ENCODE peak calls at places on chromosomes 6 and 20, in ten cellular contexts. Y, P, S, G, U, Z, F, K, X and A are unnamed samples.

GRCh38 chr6:121917834-121918559 is 481.5 kb upstream of the HSF2 start:
- DNase-seq in U (no peak), P (no peak), S (no peak), X (no peak), K (no peak), Z (no peak), G (no peak), Y (peak; percentile 39), F (no peak), A (no peak)

GRCh38 chr6:24480705-24481104 is 8.7 kb downstream of the GPLD1 start:
- DNase-seq in S (no peak), X (no peak), F (no peak), K (no peak), G (no peak), P (no peak), Z (no peak), Y (no peak), U (no peak), A (no peak)

GRCh38 chr20:22274330-22274729 is 310.0 kb downstream of the FOXA2 start:
- DNase-seq in F (no peak), G (no peak), Y (no peak), P (no peak), S (no peak), Z (no peak), U (no peak), K (no peak), X (no peak), A (no peak)

GRCh38 chr6:112251170-112251945 is 3.0 kb downstream of the LAMA4 start:
- DNase-seq in Y (peak; percentile 83), X (peak; percentile 76), K (no peak), Z (no peak), S (no peak), G (no peak), F (no peak), P (no peak), U (no peak), A (no peak)

GRCh38 chr6:15329154-15329781 is 83.4 kb downstream of the JARID2 start:
- DNase-seq in Y (peak; percentile 97), Z (no peak), G (no peak), F (no peak), X (no peak), U (no peak), P (no peak), S (no peak), K (no peak), A (no peak)

GRCh38 chr6:156974897-156975296 is 197.7 kb downstream of the ARID1B start:
- DNase-seq in P (no peak), F (no peak), K (no peak), G (no peak), Y (no peak), S (no peak), U (no peak), Z (no peak), X (no peak), A (no peak)

GRCh38 chr20:1364106-1364505 is 28.7 kb downstream of the FKBP1A start:
- DNase-seq in S (no peak), U (no peak), Y (no peak), P (no peak), F (no peak), K (no peak), G (no peak), Z (no peak), X (no peak), A (no peak)

GRCh38 chr6:134094436-134094835 is 42.0 kb upstream of the SLC2A12 start:
- DNase-seq in U (no peak), S (no peak), Y (no peak), G (no peak), Z (no peak), F (no peak), X (no peak), P (no peak), K (no peak), A (no peak)

GRCh38 chr6:48099713-48100675 is 11.0 kb downstream of the PTCHD4 start:
- DNase-seq in Y (peak; percentile 35), Z (no peak), K (no peak), F (no peak), S (no peak), U (no peak), X (no peak), P (no peak), G (no peak), A (no peak)

DNA sequence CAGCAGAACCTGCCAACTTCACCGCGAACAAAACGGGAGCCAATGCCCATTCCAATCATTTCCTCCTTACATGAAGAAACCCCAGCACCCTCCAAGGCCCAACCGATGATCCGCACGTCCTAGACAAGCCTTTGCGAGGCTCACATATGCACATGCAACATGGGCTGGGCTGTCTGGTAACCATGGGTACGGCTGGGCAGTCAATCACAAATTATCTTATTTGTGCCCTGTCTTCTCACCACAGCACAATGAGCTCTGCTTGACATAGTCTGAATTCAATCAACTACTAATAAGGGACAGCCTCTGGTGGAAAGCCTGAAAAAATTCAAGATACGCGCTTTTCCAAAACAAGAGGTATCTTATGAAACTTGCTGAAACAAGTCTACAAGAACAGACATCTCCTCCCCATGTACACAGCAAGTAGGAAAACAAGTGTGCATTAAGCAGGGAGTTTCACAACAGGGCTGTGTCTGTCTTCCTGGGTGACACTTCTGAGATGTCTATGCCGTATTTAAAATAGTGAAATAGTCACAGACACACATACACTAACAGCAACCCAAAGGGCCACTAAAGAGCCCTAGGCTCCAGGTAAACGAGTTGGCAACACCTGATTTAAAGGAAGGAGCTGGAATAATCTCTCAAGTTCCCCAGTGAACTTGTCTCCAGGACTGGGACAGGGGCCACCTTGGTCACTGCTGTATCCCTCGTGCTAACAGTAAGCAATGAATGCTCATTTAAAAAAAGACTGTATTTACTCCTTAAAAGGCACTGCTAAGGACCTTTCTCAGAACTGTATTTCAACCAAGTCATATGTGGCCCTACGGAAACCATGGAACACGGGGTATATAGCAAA is 1.5 kb downstream of the DIDO1 start:
- DNase-seq in S (peak; percentile 42), Z (no peak), X (no peak), F (peak; percentile 56), U (no peak), Y (peak; percentile 77), G (no peak), K (no peak), P (peak; percentile 38), A (no peak)
- H3K4me1 ChIP-seq in S (peaks cover 44% of the 10 kb centered on the region), Z (peaks cover 75% of the 10 kb centered on the region), X (peaks cover 38% of the 10 kb centered on the region), F (peaks cover 53% of the 10 kb centered on the region), U (peaks cover 74% of the 10 kb centered on the region), Y (peaks cover 61% of the 10 kb centered on the region), G (peaks cover 34% of the 10 kb centered on the region), K (peaks cover 63% of the 10 kb centered on the region), P (peaks cover 74% of the 10 kb centered on the region), A (peaks cover 81% of the 10 kb centered on the region)

DNA sequence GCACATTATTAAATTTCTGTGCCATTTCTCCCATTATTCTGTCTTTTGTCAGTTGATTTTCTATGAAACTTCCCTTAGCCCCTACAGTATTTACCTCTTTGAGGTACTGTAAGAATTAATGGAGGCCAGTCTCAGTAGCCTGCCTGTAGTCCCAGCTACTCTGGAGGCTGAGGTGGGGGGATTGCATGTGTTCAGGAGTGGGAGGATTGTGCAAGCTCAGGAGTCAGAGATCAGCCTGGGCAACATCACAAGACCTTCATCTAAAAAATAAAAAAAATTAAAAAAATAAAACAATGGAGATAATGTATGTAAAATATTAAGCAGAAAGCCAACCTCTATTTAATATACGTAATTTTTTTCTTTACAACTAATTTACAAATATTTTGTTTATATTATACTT is 77.8 kb downstream of the OR2B2 start:
- DNase-seq in X (no peak), Z (no peak), Y (no peak), P (no peak), K (no peak), U (no peak), F (no peak), G (no peak), S (no peak), A (no peak)
- H3K4me1 ChIP-seq in X (no peaks in the 10 kb centered on the region), Z (peaks cover 16% of the 10 kb centered on the region), Y (peaks cover 21% of the 10 kb centered on the region), P (peaks cover 46% of the 10 kb centered on the region), K (peaks cover 28% of the 10 kb centered on the region), U (peaks cover 36% of the 10 kb centered on the region), F (peaks cover 8% of the 10 kb centered on the region), G (peaks cover 21% of the 10 kb centered on the region), S (peaks cover 6% of the 10 kb centered on the region), A (peaks cover 43% of the 10 kb centered on the region)

GRCh38 chr20:63687419-63688233 is 8.8 kb upstream of the TNFRSF6B start:
- DNase-seq in Z (no peak), F (peak; percentile 43), U (no peak), S (no peak), P (no peak), X (no peak), Y (no peak), K (no peak), G (no peak), A (no peak)

GRCh38 chr20:63690898-63691710 is 5.3 kb upstream of the TNFRSF6B start:
- DNase-seq in K (no peak), G (no peak), Y (no peak), X (no peak), Z (no peak), U (no peak), S (no peak), F (peak; percentile 50), P (no peak), A (no peak)

GRCh38 chr20:63688234-63689045 is 8.0 kb upstream of the TNFRSF6B start:
- DNase-seq in P (no peak), S (no peak), G (no peak), K (no peak), Z (no peak), U (no peak), X (no peak), F (no peak), Y (no peak), A (no peak)

GRCh38 chr20:63690001-63690897 is 6.2 kb upstream of the TNFRSF6B start:
- DNase-seq in Z (no peak), P (no peak), K (no peak), S (no peak), U (no peak), Y (no peak), G (no peak), X (no peak), F (no peak), A (no peak)

DNA sequence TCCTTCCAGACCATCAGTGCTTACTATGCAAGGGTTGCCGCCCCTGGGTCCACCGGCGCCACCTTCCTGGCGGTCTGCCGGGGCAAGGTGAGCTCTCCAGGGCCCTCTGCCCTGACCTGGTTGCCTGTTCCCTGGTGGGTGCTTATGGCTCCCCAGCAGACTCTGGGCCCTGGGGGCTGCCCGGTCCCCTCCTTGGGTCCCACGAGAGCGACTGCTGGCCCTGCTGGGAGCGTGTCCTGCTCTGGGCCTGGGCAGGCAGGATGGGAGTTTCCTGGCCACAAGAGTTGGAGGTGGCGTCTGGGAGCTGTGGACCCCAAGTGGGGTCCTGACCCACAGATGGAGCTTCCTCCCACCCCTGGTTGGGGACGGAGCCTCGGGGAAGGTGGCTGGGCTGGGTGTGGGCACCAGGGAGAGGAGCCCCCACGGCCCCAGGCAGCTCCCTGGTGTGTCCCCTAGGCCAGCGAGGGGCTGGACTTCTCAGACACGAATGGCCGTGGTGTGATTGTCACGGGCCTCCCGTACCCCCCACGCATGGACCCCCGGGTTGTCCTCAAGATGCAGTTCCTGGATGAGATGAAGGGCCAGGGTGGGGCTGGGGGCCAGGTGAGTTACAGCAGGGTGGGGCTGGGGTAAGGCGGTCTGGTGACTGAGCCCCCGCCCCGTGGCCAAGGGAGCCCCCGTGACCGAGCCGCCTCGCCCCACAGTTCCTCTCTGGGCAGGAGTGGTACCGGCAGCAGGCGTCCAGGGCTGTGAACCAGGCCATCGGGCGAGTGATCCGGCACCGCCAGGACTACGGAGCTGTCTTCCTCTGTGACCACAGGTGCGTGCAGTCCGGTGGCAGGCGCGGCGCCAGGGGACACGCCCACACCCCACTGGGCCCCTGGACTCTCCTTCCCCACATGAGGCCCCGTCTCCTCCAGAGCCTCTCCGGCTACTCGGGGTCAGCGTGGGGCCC is 7.1 kb upstream of the TNFRSF6B start:
- DNase-seq in F (peak; percentile 57), K (no peak), U (no peak), X (no peak), Y (no peak), Z (no peak), S (no peak), G (no peak), P (no peak), A (no peak)
- H3K4me1 ChIP-seq in F (peaks cover 49% of the 10 kb centered on the region), K (peaks cover 16% of the 10 kb centered on the region), U (peaks cover 16% of the 10 kb centered on the region), X (peaks cover 15% of the 10 kb centered on the region), Y (peaks cover 21% of the 10 kb centered on the region), Z (peaks cover 15% of the 10 kb centered on the region), S (no peaks in the 10 kb centered on the region), G (peaks cover 7% of the 10 kb centered on the region), P (peaks cover 15% of the 10 kb centered on the region), A (peaks cover 16% of the 10 kb centered on the region)

GRCh38 chr20:25014816-25015215 is 22.3 kb upstream of the APMAP start:
- DNase-seq in S (no peak), U (no peak), G (no peak), Y (no peak), X (peak; percentile 7), P (no peak), F (no peak), K (no peak), Z (no peak), A (no peak)
- H3K4me1 ChIP-seq in S (peaks cover 13% of the 10 kb centered on the region), U (no peaks in the 10 kb centered on the region), G (no peaks in the 10 kb centered on the region), Y (no peaks in the 10 kb centered on the region), X (no peaks in the 10 kb centered on the region), P (no peaks in the 10 kb centered on the region), F (peaks cover 9% of the 10 kb centered on the region), K (no peaks in the 10 kb centered on the region), Z (no peaks in the 10 kb centered on the region), A (no peaks in the 10 kb centered on the region)